ENCODE peak calls at places on chromosome 4, in eight cellular contexts. N is fibroblast of lung; Z is CD4-positive, alpha-beta T cell; G is left lung; K is esophagus squamous epithelium; C is GM23248; L is tibial artery; X is stomach. Q is an unnamed sample.
A peak's percentile ranks its signal among the peaks of the same experiment; 100 is the strongest.

GRCh38 chr4:115145393-115146160 is 32.2 kb upstream of the NDST4 start:
- DNase-seq in N (no peak), Z (no peak), G (no peak), K (no peak), C (no peak), L (no peak), X (peak; percentile 33), Q (no peak)

GRCh38 chr4:163164591-163164990 is 2.1 kb downstream of the NAF1 start:
- DNase-seq in N (no peak), Z (no peak), G (no peak), K (no peak), C (peak; percentile 39), L (no peak), X (no peak), Q (no peak)

GRCh38 chr4:141352775-141353544 is 132.3 kb downstream of the ZNF330 start:
- DNase-seq in N (peak; percentile 54), Z (no peak), G (no peak), K (no peak), C (peak; percentile 65), L (no peak), X (no peak), Q (peak; percentile 58)

GRCh38 chr4:118834960-118835895 is 698 bp downstream of the SEC24D start:
- DNase-seq in N (peak; percentile 82), Z (no peak), G (peak; percentile 76), K (peak; percentile 31), C (peak; percentile 96), L (peak; percentile 77), X (peak; percentile 68), Q (peak; percentile 76)

GRCh38 chr4:84279678-84280077 is 219.4 kb downstream of the NKX6-1 start:
- DNase-seq in N (no peak), Z (no peak), G (no peak), K (no peak), C (peak; percentile 22), L (no peak), X (no peak), Q (no peak)

GRCh38 chr4:18695733-18696527 is 674.4 kb upstream of the LCORL start:
- DNase-seq in N (no peak), Z (no peak), G (peak; percentile 58), K (no peak), C (no peak), L (no peak), X (no peak), Q (no peak)

GRCh38 chr4:17336524-17336941 is 175.4 kb downstream of the QDPR start:
- DNase-seq in N (no peak), Z (peak; percentile 57), G (no peak), K (no peak), C (no peak), L (no peak), X (no peak), Q (no peak)

GRCh38 chr4:126701756-126702155 is 931.0 kb upstream of the INTU start:
- DNase-seq in N (peak; percentile 49), Z (no peak), G (no peak), K (no peak), C (peak; percentile 95), L (no peak), X (no peak), Q (no peak)

GRCh38 chr4:184371390-184371787 is 103.0 kb downstream of the IRF2 start:
- DNase-seq in N (no peak), Z (no peak), G (no peak), K (no peak), C (no peak), L (no peak), X (no peak), Q (no peak)

GRCh38 chr4:184374006-184374405 is 100.3 kb downstream of the IRF2 start:
- DNase-seq in N (no peak), Z (no peak), G (no peak), K (no peak), C (no peak), L (no peak), X (no peak), Q (no peak)

GRCh38 chr4:184376923-184377322 is 97.4 kb downstream of the IRF2 start:
- DNase-seq in N (no peak), Z (no peak), G (no peak), K (no peak), C (no peak), L (no peak), X (no peak), Q (no peak)

GRCh38 chr4:184376136-184376838 is 98.1 kb downstream of the IRF2 start:
- DNase-seq in N (no peak), Z (no peak), G (no peak), K (no peak), C (no peak), L (no peak), X (no peak), Q (no peak)

DNA sequence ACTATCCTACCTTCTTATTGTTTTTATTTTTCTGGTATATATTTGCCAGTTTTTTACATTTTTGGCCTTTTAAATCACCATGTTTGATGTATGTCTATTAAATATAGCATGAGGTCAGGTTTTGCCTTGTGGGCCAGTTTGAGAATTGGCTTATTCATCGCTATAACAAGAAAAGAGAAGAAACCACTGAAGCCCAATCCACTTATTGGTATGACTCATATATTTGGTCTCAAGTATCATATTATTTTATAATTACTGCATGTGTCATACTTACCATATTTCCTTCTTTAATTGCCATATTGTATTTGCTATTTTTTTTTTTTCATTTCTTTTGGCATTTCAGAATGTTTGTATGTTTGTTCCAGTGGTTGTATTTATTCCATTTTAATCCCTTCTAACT is 99.3 kb downstream of the IRF2 start:
- DNase-seq in N (peak; percentile 51), Z (no peak), G (no peak), K (no peak), C (peak; percentile 14), L (no peak), X (no peak), Q (no peak)
- H3K9me3 ChIP-seq in N (no peaks in the 10 kb centered on the region), Z (no peaks in the 10 kb centered on the region), G (no peaks in the 10 kb centered on the region), K (no peaks in the 10 kb centered on the region), C (no peaks in the 10 kb centered on the region), L (no peaks in the 10 kb centered on the region), X (no peaks in the 10 kb centered on the region), Q (no peaks in the 10 kb centered on the region)

GRCh38 chr4:176262243-176262642 is 6.8 kb downstream of the ASB5 start:
- DNase-seq in N (no peak), Z (no peak), G (no peak), K (no peak), C (no peak), L (no peak), X (no peak), Q (no peak)

GRCh38 chr4:176258135-176258534 is 10.9 kb downstream of the ASB5 start:
- DNase-seq in N (no peak), Z (no peak), G (no peak), K (no peak), C (no peak), L (no peak), X (no peak), Q (no peak)

GRCh38 chr4:176259330-176260090 is 9.5 kb downstream of the ASB5 start:
- DNase-seq in N (peak; percentile 73), Z (no peak), G (no peak), K (no peak), C (peak; percentile 74), L (no peak), X (no peak), Q (no peak)

GRCh38 chr4:176261018-176261417 is 8.0 kb downstream of the ASB5 start:
- DNase-seq in N (no peak), Z (no peak), G (no peak), K (no peak), C (no peak), L (no peak), X (no peak), Q (no peak)

DNA sequence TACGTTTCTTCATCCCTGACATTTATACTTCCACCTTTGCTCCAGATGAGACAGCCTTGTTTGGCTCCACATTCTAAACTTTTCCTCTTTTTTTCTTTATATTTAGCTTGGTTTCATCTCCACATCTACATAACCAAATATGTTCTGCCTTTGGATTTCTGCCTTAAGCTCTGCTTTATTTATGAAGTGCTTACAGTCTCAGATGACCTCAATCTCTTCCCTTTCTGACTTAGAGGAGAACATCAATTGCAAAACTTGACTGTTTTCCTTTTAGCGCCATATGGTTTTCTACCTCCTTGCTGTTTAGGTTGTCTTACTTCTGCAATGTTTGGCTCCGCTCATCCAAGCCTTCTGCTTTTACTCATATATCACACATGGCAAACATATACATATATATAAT is 7.5 kb downstream of the ASB5 start:
- DNase-seq in N (peak; percentile 95), Z (no peak), G (no peak), K (no peak), C (peak; percentile 44), L (no peak), X (no peak), Q (peak; percentile 64)
- H3K27ac ChIP-seq in N (no peak overlapping the region), Z (no peak overlapping the region), G (no peak overlapping the region), K (no peak overlapping the region), C (peak overlapping the region; percentile 37), L (no peak overlapping the region), X (no peak overlapping the region), Q (no peak overlapping the region)

DNA sequence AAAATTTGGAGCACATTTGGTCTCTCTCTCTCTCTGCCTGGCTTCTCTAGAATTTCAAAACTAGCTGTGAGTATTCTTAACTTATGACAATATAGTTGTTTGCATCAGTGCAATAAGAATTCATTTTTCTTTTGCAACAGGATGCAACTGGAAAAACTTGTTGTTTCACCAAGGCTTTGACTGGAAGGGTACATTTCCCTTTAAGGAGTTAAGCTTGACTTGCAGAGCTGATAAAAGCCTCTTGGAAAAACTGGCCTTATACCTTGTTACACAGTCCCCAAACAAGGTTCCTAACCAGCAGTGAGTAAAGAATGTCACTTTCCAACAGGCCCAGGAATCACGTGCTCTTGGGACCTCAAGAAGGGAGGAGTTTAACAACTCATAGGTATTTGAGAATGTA is 25.9 kb upstream of the ZNF718 start:
- DNase-seq in N (no peak), Z (no peak), G (no peak), K (no peak), C (no peak), L (no peak), X (no peak), Q (no peak)
- H3K9me3 ChIP-seq in N (no peaks in the 10 kb centered on the region), Z (peaks cover 91% of the 10 kb centered on the region), G (no peaks in the 10 kb centered on the region), K (peaks cover 100% of the 10 kb centered on the region), C (peaks cover 13% of the 10 kb centered on the region), L (peaks cover 99% of the 10 kb centered on the region), X (peaks cover 83% of the 10 kb centered on the region), Q (peaks cover 54% of the 10 kb centered on the region)

GRCh38 chr4:6265546-6265945 is 4.1 kb upstream of the WFS1 start:
- DNase-seq in N (no peak), Z (no peak), G (no peak), K (no peak), C (no peak), L (no peak), X (no peak), Q (no peak)

GRCh38 chr4:6263541-6264540 is 5.8 kb upstream of the WFS1 start:
- DNase-seq in N (peak; percentile 68), Z (no peak), G (peak; percentile 71), K (no peak), C (peak; percentile 64), L (no peak), X (peak; percentile 61), Q (no peak)

GRCh38 chr4:6259886-6260285 is 9.8 kb upstream of the WFS1 start:
- DNase-seq in N (no peak), Z (no peak), G (no peak), K (no peak), C (no peak), L (no peak), X (no peak), Q (no peak)

GRCh38 chr4:6262176-6262575 is 7.5 kb upstream of the WFS1 start:
- DNase-seq in N (no peak), Z (no peak), G (peak; percentile 1), K (no peak), C (no peak), L (no peak), X (no peak), Q (no peak)

DNA sequence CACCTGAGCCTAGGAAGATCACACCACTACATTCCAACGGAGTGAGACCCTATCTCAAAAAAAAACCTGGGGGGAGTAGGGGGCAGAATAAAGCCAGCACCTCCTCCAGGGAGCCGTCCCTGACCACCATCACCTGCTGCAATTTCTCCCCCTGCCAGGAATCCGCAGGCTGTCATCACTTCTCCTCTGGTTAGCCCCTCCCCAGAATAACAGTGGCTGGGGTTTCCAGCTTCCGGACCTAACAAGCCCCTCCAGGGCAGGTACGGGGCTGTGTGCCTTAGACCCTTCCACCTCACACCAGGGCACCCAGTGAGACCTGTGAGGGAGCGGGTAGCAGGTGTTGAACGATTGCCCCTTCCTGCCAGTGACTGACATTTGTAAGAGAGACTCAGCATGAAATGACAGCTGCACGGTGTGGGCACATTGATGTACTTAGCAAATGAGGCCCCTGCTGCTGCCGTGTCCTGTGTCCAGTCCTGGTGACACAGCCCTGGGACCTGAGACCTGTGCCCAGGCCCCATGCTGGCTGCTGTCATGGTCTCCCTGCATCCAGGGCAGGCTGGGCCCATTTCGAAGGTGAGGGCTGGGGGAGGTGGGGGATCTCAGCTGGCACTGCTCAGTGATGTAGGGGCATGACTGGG is 6.7 kb upstream of the WFS1 start:
- DNase-seq in N (no peak), Z (no peak), G (peak; percentile 53), K (no peak), C (no peak), L (no peak), X (no peak), Q (no peak)
- H3K27ac ChIP-seq in N (no peak overlapping the region), Z (no peak overlapping the region), G (no peak overlapping the region), K (no peak overlapping the region), C (no peak overlapping the region), L (no peak overlapping the region), X (no peak overlapping the region), Q (peak overlapping the region; percentile 11)